ENCODE peak calls at places on chromosomes 6 and 20, in nine cellular contexts. One of them, this sample, is unnamed.

GRCh38 chr6:84050408-84050807 is 16.8 kb downstream of the MRAP2 start:
- DNase-seq in Peyer's patch: no peak
- DNase-seq in adrenal gland: no peak
- DNase-seq in brain microvascular endothelial cell: no peak
- DNase-seq in hepatocyte: no peak
- DNase-seq in fibroblast of the aortic adventitia: no peak
- DNase-seq in GM12878: no peak
- DNase-seq in HFF-Myc: no peak
- DNase-seq in uterus: no peak
- DNase-seq in this sample: no peak

GRCh38 chr20:50664248-50664647 is 27.1 kb downstream of the RIPOR3 start:
- DNase-seq in Peyer's patch: no peak
- DNase-seq in HFF-Myc: no peak
- DNase-seq in GM12878: no peak
- DNase-seq in adrenal gland: peak
- DNase-seq in hepatocyte: no peak
- DNase-seq in uterus: no peak
- DNase-seq in brain microvascular endothelial cell: no peak
- DNase-seq in fibroblast of the aortic adventitia: no peak
- DNase-seq in this sample: no peak

GRCh38 chr6:21771626-21772320 is 178.2 kb downstream of the SOX4 start:
- DNase-seq in GM12878: no peak
- DNase-seq in hepatocyte: no peak
- DNase-seq in HFF-Myc: no peak
- DNase-seq in Peyer's patch: no peak
- DNase-seq in brain microvascular endothelial cell: no peak
- DNase-seq in adrenal gland: no peak
- DNase-seq in uterus: no peak
- DNase-seq in fibroblast of the aortic adventitia: peak
- DNase-seq in this sample: no peak

GRCh38 chr6:26394289-26394688 is 7.8 kb upstream of the BTN3A1 start:
- DNase-seq in adrenal gland: no peak
- DNase-seq in hepatocyte: peak
- DNase-seq in HFF-Myc: no peak
- DNase-seq in GM12878: no peak
- DNase-seq in brain microvascular endothelial cell: peak
- DNase-seq in fibroblast of the aortic adventitia: peak
- DNase-seq in uterus: no peak
- DNase-seq in Peyer's patch: no peak
- DNase-seq in this sample: peak

GRCh38 chr6:38035478-38035877 is 216.0 kb downstream of the ZFAND3 start:
- DNase-seq in adrenal gland: no peak
- DNase-seq in uterus: no peak
- DNase-seq in fibroblast of the aortic adventitia: no peak
- DNase-seq in brain microvascular endothelial cell: no peak
- DNase-seq in hepatocyte: no peak
- DNase-seq in HFF-Myc: no peak
- DNase-seq in Peyer's patch: no peak
- DNase-seq in GM12878: no peak
- DNase-seq in this sample: no peak

GRCh38 chr20:33667245-33668086 is 723 bp downstream of the ACTL10 start:
- DNase-seq in GM12878: no peak
- DNase-seq in brain microvascular endothelial cell: peak
- DNase-seq in fibroblast of the aortic adventitia: peak
- DNase-seq in adrenal gland: peak
- DNase-seq in uterus: peak
- DNase-seq in hepatocyte: no peak
- DNase-seq in Peyer's patch: peak
- DNase-seq in HFF-Myc: peak
- DNase-seq in this sample: no peak

GRCh38 chr6:27624672-27625262 is 151.9 kb upstream of the ZNF184 start:
- DNase-seq in Peyer's patch: no peak
- DNase-seq in fibroblast of the aortic adventitia: no peak
- DNase-seq in brain microvascular endothelial cell: no peak
- DNase-seq in adrenal gland: no peak
- DNase-seq in HFF-Myc: no peak
- DNase-seq in GM12878: no peak
- DNase-seq in uterus: no peak
- DNase-seq in hepatocyte: no peak
- DNase-seq in this sample: no peak

GRCh38 chr6:71602385-71602949 is 283.9 kb upstream of the RIMS1 start:
- DNase-seq in HFF-Myc: no peak
- DNase-seq in uterus: no peak
- DNase-seq in GM12878: no peak
- DNase-seq in hepatocyte: no peak
- DNase-seq in Peyer's patch: no peak
- DNase-seq in adrenal gland: no peak
- DNase-seq in fibroblast of the aortic adventitia: peak
- DNase-seq in brain microvascular endothelial cell: no peak
- DNase-seq in this sample: peak

GRCh38 chr20:15740046-15740775 is 833.0 kb downstream of the KIF16B start:
- DNase-seq in adrenal gland: no peak
- DNase-seq in fibroblast of the aortic adventitia: no peak
- DNase-seq in brain microvascular endothelial cell: no peak
- DNase-seq in Peyer's patch: no peak
- DNase-seq in uterus: no peak
- DNase-seq in HFF-Myc: no peak
- DNase-seq in GM12878: no peak
- DNase-seq in hepatocyte: no peak
- DNase-seq in this sample: no peak

GRCh38 chr6:154509421-154510143 is 903 bp downstream of the CNKSR3 start:
- DNase-seq in HFF-Myc: no peak
- DNase-seq in fibroblast of the aortic adventitia: peak
- DNase-seq in adrenal gland: peak
- DNase-seq in brain microvascular endothelial cell: no peak
- DNase-seq in uterus: peak
- DNase-seq in hepatocyte: peak
- DNase-seq in Peyer's patch: peak
- DNase-seq in GM12878: no peak
- DNase-seq in this sample: peak

GRCh38 chr6:165055231-165055630 is 254.2 kb downstream of the C6orf118 start:
- DNase-seq in hepatocyte: peak
- DNase-seq in HFF-Myc: no peak
- DNase-seq in GM12878: no peak
- DNase-seq in adrenal gland: no peak
- DNase-seq in fibroblast of the aortic adventitia: no peak
- DNase-seq in uterus: no peak
- DNase-seq in brain microvascular endothelial cell: no peak
- DNase-seq in Peyer's patch: no peak
- DNase-seq in this sample: peak

GRCh38 chr6:14817068-14817467 is 428.8 kb upstream of the JARID2 start:
- DNase-seq in brain microvascular endothelial cell: no peak
- DNase-seq in adrenal gland: no peak
- DNase-seq in Peyer's patch: peak
- DNase-seq in hepatocyte: no peak
- DNase-seq in uterus: no peak
- DNase-seq in HFF-Myc: no peak
- DNase-seq in fibroblast of the aortic adventitia: no peak
- DNase-seq in GM12878: no peak
- DNase-seq in this sample: no peak

GRCh38 chr6:56291278-56291917 is 44.0 kb upstream of the COL21A1 start:
- DNase-seq in Peyer's patch: no peak
- DNase-seq in brain microvascular endothelial cell: no peak
- DNase-seq in uterus: no peak
- DNase-seq in GM12878: no peak
- DNase-seq in adrenal gland: no peak
- DNase-seq in hepatocyte: no peak
- DNase-seq in HFF-Myc: no peak
- DNase-seq in fibroblast of the aortic adventitia: peak
- DNase-seq in this sample: no peak

DNA sequence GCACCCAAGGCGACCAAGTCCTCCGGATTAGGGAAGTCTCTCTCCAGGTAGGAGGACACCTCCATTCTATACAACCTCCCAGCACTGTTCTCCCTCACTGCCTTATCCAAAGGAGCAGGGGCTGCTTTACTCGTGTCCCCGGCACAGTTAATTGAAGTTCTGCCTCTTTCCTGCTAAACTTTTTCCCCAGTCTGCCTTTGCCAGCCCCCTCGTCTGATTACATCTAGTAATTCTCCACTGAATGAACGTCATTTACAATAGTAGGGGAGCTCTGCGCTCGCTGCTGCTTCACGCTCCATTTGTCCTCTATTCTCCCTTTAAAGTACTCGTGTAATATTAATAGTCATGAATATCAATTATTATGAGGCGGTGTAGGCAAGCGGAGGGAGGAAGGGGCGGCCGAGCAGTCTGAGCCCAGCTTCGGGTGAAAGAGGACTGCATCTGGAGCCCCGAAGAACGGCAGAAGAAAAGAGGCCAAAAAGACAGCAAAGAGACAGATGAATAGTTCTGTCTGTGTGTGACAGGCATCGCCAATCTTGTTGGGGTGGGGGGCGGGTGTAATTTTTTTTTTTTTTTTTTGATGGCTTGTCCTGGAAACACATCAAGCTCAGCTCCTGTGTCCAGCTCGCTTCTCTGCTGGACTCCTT is 2.9 kb downstream of the TFAP2B start:
- DNase-seq in Peyer's patch: no peak
- DNase-seq in HFF-Myc: no peak
- DNase-seq in hepatocyte: no peak
- DNase-seq in uterus: no peak
- DNase-seq in fibroblast of the aortic adventitia: no peak
- DNase-seq in brain microvascular endothelial cell: no peak
- DNase-seq in adrenal gland: no peak
- DNase-seq in GM12878: no peak
- DNase-seq in this sample: no peak
- H3K4me3 ChIP-seq in Peyer's patch: no peak
- H3K4me3 ChIP-seq in HFF-Myc: no peak
- H3K4me3 ChIP-seq in hepatocyte: no peak
- H3K4me3 ChIP-seq in uterus: no peak
- H3K4me3 ChIP-seq in fibroblast of the aortic adventitia: no peak
- H3K4me3 ChIP-seq in brain microvascular endothelial cell: no peak
- H3K4me3 ChIP-seq in adrenal gland: no peak
- H3K4me3 ChIP-seq in GM12878: no peak
- H3K4me3 ChIP-seq in this sample: no peak

GRCh38 chr6:85116475-85116874 is 333.4 kb upstream of the NT5E start:
- DNase-seq in HFF-Myc: no peak
- DNase-seq in hepatocyte: no peak
- DNase-seq in Peyer's patch: no peak
- DNase-seq in uterus: no peak
- DNase-seq in fibroblast of the aortic adventitia: no peak
- DNase-seq in adrenal gland: no peak
- DNase-seq in GM12878: no peak
- DNase-seq in brain microvascular endothelial cell: no peak
- DNase-seq in this sample: no peak

GRCh38 chr6:85113934-85114582 is 335.8 kb upstream of the NT5E start:
- DNase-seq in GM12878: no peak
- DNase-seq in Peyer's patch: no peak
- DNase-seq in fibroblast of the aortic adventitia: peak
- DNase-seq in hepatocyte: no peak
- DNase-seq in uterus: no peak
- DNase-seq in adrenal gland: no peak
- DNase-seq in brain microvascular endothelial cell: no peak
- DNase-seq in HFF-Myc: no peak
- DNase-seq in this sample: no peak

GRCh38 chr6:85115876-85116275 is 334.0 kb upstream of the NT5E start:
- DNase-seq in hepatocyte: no peak
- DNase-seq in fibroblast of the aortic adventitia: no peak
- DNase-seq in uterus: no peak
- DNase-seq in brain microvascular endothelial cell: no peak
- DNase-seq in HFF-Myc: no peak
- DNase-seq in GM12878: no peak
- DNase-seq in Peyer's patch: no peak
- DNase-seq in adrenal gland: no peak
- DNase-seq in this sample: no peak

GRCh38 chr6:85114583-85114939 is 335.3 kb upstream of the NT5E start:
- DNase-seq in uterus: no peak
- DNase-seq in fibroblast of the aortic adventitia: no peak
- DNase-seq in Peyer's patch: no peak
- DNase-seq in hepatocyte: no peak
- DNase-seq in adrenal gland: no peak
- DNase-seq in brain microvascular endothelial cell: no peak
- DNase-seq in HFF-Myc: no peak
- DNase-seq in GM12878: no peak
- DNase-seq in this sample: no peak

GRCh38 chr6:85118233-85118632 is 331.6 kb upstream of the NT5E start:
- DNase-seq in Peyer's patch: no peak
- DNase-seq in HFF-Myc: no peak
- DNase-seq in GM12878: no peak
- DNase-seq in fibroblast of the aortic adventitia: no peak
- DNase-seq in uterus: no peak
- DNase-seq in hepatocyte: no peak
- DNase-seq in adrenal gland: no peak
- DNase-seq in brain microvascular endothelial cell: no peak
- DNase-seq in this sample: no peak
- TF ChIP-seq CTCF in Peyer's patch: no peak
- TF ChIP-seq CTCF in HFF-Myc: peak
- TF ChIP-seq CTCF in GM12878: no peak
- TF ChIP-seq CTCF in fibroblast of the aortic adventitia: no peak
- TF ChIP-seq CTCF in uterus: no peak
- TF ChIP-seq CTCF in hepatocyte: peak
- TF ChIP-seq CTCF in adrenal gland: no peak
- TF ChIP-seq CTCF in brain microvascular endothelial cell: peak
- TF ChIP-seq CTCF in this sample: peak

DNA sequence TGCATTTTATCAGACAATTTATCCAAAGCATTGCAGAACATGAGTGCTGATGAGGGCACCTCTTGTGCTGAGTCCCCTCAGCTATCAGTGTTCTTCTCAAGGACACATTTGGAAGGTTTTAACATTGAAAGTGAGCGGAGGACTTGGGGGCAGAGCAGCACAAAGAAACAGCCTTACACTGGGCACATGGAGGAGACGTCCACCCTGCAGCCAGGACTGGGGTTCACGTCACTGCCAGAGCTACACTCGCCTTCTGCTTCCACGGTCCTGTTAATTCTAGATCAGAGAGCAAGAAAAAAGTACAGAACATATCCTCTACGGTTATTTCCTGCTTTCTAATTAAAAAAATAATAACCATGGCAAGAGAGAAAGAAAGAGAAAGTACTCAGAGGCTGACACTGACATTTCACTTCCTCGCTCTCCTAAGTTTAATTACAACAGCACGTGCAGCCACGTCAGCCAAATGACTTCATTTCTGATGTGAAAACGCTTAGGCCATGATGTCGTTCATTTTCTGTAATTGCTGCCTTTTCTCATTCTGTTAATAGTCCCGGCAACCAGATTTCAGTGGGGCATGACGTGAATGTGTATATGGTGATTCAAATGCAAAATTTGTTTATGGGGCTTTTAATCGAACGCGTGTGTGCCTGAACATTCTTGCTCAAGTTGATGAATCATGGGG is 5.1 kb downstream of the PRND start:
- DNase-seq in adrenal gland: peak
- DNase-seq in HFF-Myc: peak
- DNase-seq in fibroblast of the aortic adventitia: peak
- DNase-seq in brain microvascular endothelial cell: peak
- DNase-seq in hepatocyte: no peak
- DNase-seq in uterus: peak
- DNase-seq in Peyer's patch: no peak
- DNase-seq in GM12878: peak
- DNase-seq in this sample: peak
- H3K4me3 ChIP-seq in adrenal gland: no peak
- H3K4me3 ChIP-seq in HFF-Myc: no peak
- H3K4me3 ChIP-seq in fibroblast of the aortic adventitia: no peak
- H3K4me3 ChIP-seq in brain microvascular endothelial cell: no peak
- H3K4me3 ChIP-seq in hepatocyte: no peak
- H3K4me3 ChIP-seq in uterus: no peak
- H3K4me3 ChIP-seq in Peyer's patch: peak
- H3K4me3 ChIP-seq in GM12878: peak
- H3K4me3 ChIP-seq in this sample: no peak

DNA sequence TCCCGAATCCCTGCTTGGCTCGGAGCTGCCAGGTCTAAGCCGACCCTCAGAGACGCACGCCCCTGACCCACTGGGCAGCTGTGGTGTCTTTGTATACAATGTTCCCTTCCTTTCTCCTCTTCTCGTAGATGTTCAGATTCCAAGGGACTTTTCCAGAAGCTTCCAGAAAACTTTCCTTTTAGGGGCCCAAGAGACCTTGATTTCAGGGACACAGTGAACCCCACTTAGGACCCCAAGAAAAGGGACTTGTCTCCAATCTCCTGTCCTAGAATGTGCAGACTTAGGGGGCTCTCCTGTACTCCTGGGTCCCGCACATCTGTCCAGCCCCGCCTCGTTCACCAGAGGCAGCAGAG is 103.5 kb downstream of the EDN3 start:
- DNase-seq in uterus: no peak
- DNase-seq in brain microvascular endothelial cell: no peak
- DNase-seq in Peyer's patch: no peak
- DNase-seq in HFF-Myc: no peak
- DNase-seq in fibroblast of the aortic adventitia: no peak
- DNase-seq in GM12878: no peak
- DNase-seq in hepatocyte: no peak
- DNase-seq in adrenal gland: no peak
- DNase-seq in this sample: no peak
- TF ChIP-seq CTCF in uterus: no peak
- TF ChIP-seq CTCF in brain microvascular endothelial cell: no peak
- TF ChIP-seq CTCF in Peyer's patch: no peak
- TF ChIP-seq CTCF in HFF-Myc: no peak
- TF ChIP-seq CTCF in fibroblast of the aortic adventitia: no peak
- TF ChIP-seq CTCF in GM12878: no peak
- TF ChIP-seq CTCF in hepatocyte: no peak
- TF ChIP-seq CTCF in adrenal gland: no peak
- TF ChIP-seq CTCF in this sample: no peak

This sample was measured in astrocyte of the spinal cord.